ENCODE peak calls at places on chromosomes 4 and X, in eight cellular contexts. N is uterus, C is Peyer's patch, R is A549, E is right lobe of liver, D is heart left ventricle, I is endothelial cell of umbilical vein, X is IMR-90. T is an unnamed sample.

GRCh38 chr4:14719053-14719452 is 283.2 kb upstream of the CPEB2 start:
- DNase-seq in R (peak), C (no peak), I (no peak), X (peak), N (no peak), D (peak), E (no peak), T (no peak)

GRCh38 chr4:163331629-163332360 is 601 bp downstream of the NPY1R start:
- DNase-seq in E (peak), D (no peak), I (peak), N (peak), R (no peak), C (peak), X (no peak), T (no peak)

GRCh38 chr4:13524504-13525243 is 19.6 kb downstream of the NKX3-2 start:
- DNase-seq in N (no peak), R (no peak), E (no peak), D (no peak), C (no peak), X (peak), I (no peak), T (peak)

GRCh38 chrX:71650333-71650969 is 16.9 kb upstream of the LOC101059915 start:
- DNase-seq in E (no peak), N (no peak), X (no peak), R (peak), I (peak), C (peak), D (no peak), T (no peak)

GRCh38 chrX:136872091-136872700 is 8.3 kb downstream of the RBMX start:
- DNase-seq in D (no peak), X (no peak), N (no peak), E (no peak), R (no peak), I (no peak), C (no peak), T (no peak)

GRCh38 chrX:23982891-23983290 is 44.1 kb downstream of the KLHL15 start:
- DNase-seq in I (no peak), E (no peak), N (no peak), R (no peak), X (no peak), C (no peak), D (no peak), T (no peak)

GRCh38 chr4:140837742-140838141 is 81.6 kb upstream of the TBC1D9 start:
- DNase-seq in N (no peak), C (no peak), D (no peak), R (no peak), I (peak), E (no peak), X (no peak), T (no peak)

GRCh38 chr4:147136308-147136707 is 190.6 kb upstream of the TTC29 start:
- DNase-seq in D (peak), X (peak), R (no peak), E (no peak), I (no peak), N (peak), C (no peak), T (no peak)

GRCh38 chr4:71692963-71693362 is 90.9 kb downstream of the GC start:
- DNase-seq in I (no peak), R (no peak), D (no peak), E (no peak), X (no peak), C (no peak), N (no peak), T (no peak)

GRCh38 chr4:154277164-154277563 is 214.4 kb downstream of the DCHS2 start:
- DNase-seq in N (no peak), E (no peak), I (no peak), D (no peak), X (no peak), C (no peak), R (no peak), T (no peak)

GRCh38 chr4:151807220-151807619 is 46.4 kb upstream of the GATB start:
- DNase-seq in D (peak), I (no peak), C (peak), E (no peak), X (no peak), N (no peak), R (no peak), T (no peak)

GRCh38 chr4:92334716-92335350 is 31.1 kb downstream of the GRID2 start:
- DNase-seq in D (peak), E (no peak), R (no peak), N (no peak), I (no peak), C (no peak), X (no peak), T (no peak)

GRCh38 chr4:154506253-154506652 is 14.7 kb upstream of the DCHS2 start:
- DNase-seq in I (peak), D (no peak), R (peak), X (peak), E (no peak), C (no peak), N (no peak), T (no peak)

GRCh38 chrX:138026211-138026610 is 460.3 kb downstream of the ZIC3 start:
- DNase-seq in X (no peak), C (no peak), D (no peak), R (peak), I (no peak), N (no peak), E (no peak), T (no peak)

GRCh38 chrX:77436682-77437081 is 10.5 kb upstream of the FGF16 start:
- DNase-seq in D (no peak), R (peak), C (no peak), N (no peak), E (no peak), I (no peak), X (peak), T (no peak)

GRCh38 chr4:82266345-82266744 is 107.4 kb downstream of the HNRNPD start:
- DNase-seq in I (no peak), E (no peak), R (no peak), C (no peak), X (no peak), N (no peak), D (no peak), T (no peak)

GRCh38 chr4:158163941-158164665 is 8.7 kb downstream of the GASK1B start:
- DNase-seq in I (peak), R (no peak), C (no peak), D (no peak), X (no peak), E (no peak), N (no peak), T (no peak)

GRCh38 chr4:74623041-74623440 is 171.3 kb downstream of the BTC start:
- DNase-seq in D (no peak), N (no peak), I (peak), X (peak), R (peak), C (peak), E (no peak), T (no peak)

GRCh38 chrX:35122756-35123155 is 180.2 kb downstream of the FAM47B start:
- DNase-seq in I (no peak), X (peak), R (no peak), N (no peak), E (no peak), D (no peak), C (no peak), T (no peak)

GRCh38 chrX:134529481-134529880 is 69.5 kb downstream of the HPRT1 start:
- DNase-seq in X (no peak), N (no peak), E (no peak), D (no peak), C (no peak), R (no peak), I (no peak), T (no peak)

GRCh38 chrX:76183289-76184057 is 10.6 kb downstream of the PBDC1 start:
- DNase-seq in R (no peak), X (peak), D (no peak), C (no peak), E (no peak), N (no peak), I (no peak), T (no peak)

GRCh38 chrX:31988975-31989374 is 917.1 kb upstream of the FTHL17 start:
- DNase-seq in R (no peak), X (no peak), E (no peak), I (no peak), C (no peak), N (no peak), D (no peak), T (no peak)

GRCh38 chrX:19382500-19383145 is 38.9 kb downstream of the PDHA1 start:
- DNase-seq in E (no peak), C (peak), X (peak), D (peak), N (no peak), I (peak), R (peak), T (no peak)

GRCh38 chrX:2848806-2849420 is 20.2 kb downstream of the GYG2 start:
- DNase-seq in N (no peak), E (no peak), I (no peak), R (peak), X (peak), C (no peak), D (no peak), T (no peak)

GRCh38 chr4:121358473-121358872 is 22.3 kb downstream of the QRFPR start:
- DNase-seq in C (no peak), X (peak), N (no peak), D (no peak), I (no peak), R (no peak), E (no peak), T (no peak)

GRCh38 chrX:111445485-111445884 is 33.5 kb upstream of the DCX start:
- DNase-seq in I (peak), X (peak), E (no peak), C (no peak), R (peak), D (no peak), N (no peak), T (no peak)

GRCh38 chr4:113683143-113683542 is 78.4 kb downstream of the CAMK2D start:
- DNase-seq in I (no peak), R (no peak), N (no peak), D (no peak), X (no peak), E (no peak), C (peak), T (no peak)

GRCh38 chr4:16082424-16083216 is 1.2 kb downstream of the PROM1 start:
- DNase-seq in I (peak), C (peak), E (peak), R (no peak), X (no peak), D (peak), N (no peak), T (no peak)

GRCh38 chr4:48943387-48943786 is 36.8 kb upstream of the OCIAD2 start:
- DNase-seq in C (no peak), R (peak), X (no peak), I (no peak), E (no peak), D (no peak), N (no peak), T (no peak)

GRCh38 chr4:183161630-183162029 is 62.6 kb downstream of the WWC2 start:
- DNase-seq in I (no peak), D (no peak), X (no peak), R (no peak), N (no peak), C (no peak), E (no peak), T (no peak)

GRCh38 chrX:154368630-154369452 is 5.6 kb downstream of the FLNA start:
- DNase-seq in I (peak), N (peak), D (peak), R (peak), X (peak), C (peak), E (no peak), T (peak)
- TF ChIP-seq POLR2A in I (peak), N (peak), D (no peak), R (peak), X (peak), C (no peak), E (no peak), T (no peak)

DNA sequence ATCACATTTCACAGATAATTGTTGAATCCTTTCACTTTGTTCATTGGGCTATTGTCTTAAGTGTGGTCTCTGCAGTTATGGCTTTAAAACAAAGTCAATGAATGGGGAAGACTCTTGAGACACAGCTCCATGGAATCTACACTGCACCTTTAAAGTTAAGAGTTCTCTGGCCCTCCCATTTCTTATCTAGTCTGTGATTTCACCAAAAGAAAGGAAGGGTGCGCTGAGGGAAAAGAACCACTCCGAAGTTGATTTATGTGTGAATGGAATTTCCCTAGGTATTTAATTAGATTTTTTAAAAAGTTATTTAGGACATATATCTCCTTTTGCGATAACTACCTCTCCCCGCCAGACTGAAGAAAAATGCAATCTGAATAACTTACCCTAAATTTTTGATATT is 2.5 kb downstream of the SEPTIN11 start:
- DNase-seq in N (no peak), X (no peak), E (no peak), D (no peak), I (no peak), C (no peak), R (no peak), T (no peak)
- H3K4me3 ChIP-seq in N (no peak), X (peak), E (no peak), D (no peak), I (no peak), C (no peak), R (no peak), T (no peak)

GRCh38 chrX:133413218-133413925 is 1.9 kb downstream of the GPC4 start:
- DNase-seq in E (no peak), R (no peak), N (no peak), D (no peak), X (no peak), C (no peak), I (no peak), T (no peak)

GRCh38 chrX:133412665-133413064 is 2.6 kb downstream of the GPC4 start:
- DNase-seq in R (no peak), C (no peak), D (no peak), N (no peak), X (no peak), I (no peak), E (no peak), T (no peak)

GRCh38 chrX:133414399-133415275 is 652 bp downstream of the GPC4 start:
- DNase-seq in X (no peak), D (peak), E (no peak), C (no peak), R (peak), I (no peak), N (peak), T (no peak)

GRCh38 chrX:133417364-133417763 is 2.1 kb upstream of the GPC4 start:
- DNase-seq in R (no peak), N (no peak), D (no peak), E (no peak), C (no peak), I (no peak), X (no peak), T (no peak)

GRCh38 chrX:133415276-133416105 is at the start of gene GPC4:
- DNase-seq in D (peak), N (peak), C (peak), E (peak), X (no peak), R (peak), I (no peak), T (peak)
- TF ChIP-seq CTCF in D (no peak), N (no peak), C (no peak), E (no peak), X (no peak), R (no peak), I (no peak), T (no peak)

GRCh38 chrX:130625381-130625780 is 223.6 kb downstream of the RBMX2 start:
- DNase-seq in N (no peak), R (no peak), X (no peak), D (no peak), C (no peak), E (no peak), I (no peak), T (no peak)
- TF ChIP-seq POLR2A in N (no peak), R (no peak), X (no peak), D (no peak), C (no peak), E (no peak), I (no peak), T (no peak)

GRCh38 chrX:13050151-13050550 is 5.7 kb upstream of the FAM9C start:
- DNase-seq in X (no peak), C (no peak), R (no peak), I (no peak), E (no peak), D (no peak), N (no peak), T (no peak)
- H3K4me3 ChIP-seq in X (no peak), C (no peak), R (no peak), I (no peak), E (no peak), D (no peak), N (no peak), T (no peak)

DNA sequence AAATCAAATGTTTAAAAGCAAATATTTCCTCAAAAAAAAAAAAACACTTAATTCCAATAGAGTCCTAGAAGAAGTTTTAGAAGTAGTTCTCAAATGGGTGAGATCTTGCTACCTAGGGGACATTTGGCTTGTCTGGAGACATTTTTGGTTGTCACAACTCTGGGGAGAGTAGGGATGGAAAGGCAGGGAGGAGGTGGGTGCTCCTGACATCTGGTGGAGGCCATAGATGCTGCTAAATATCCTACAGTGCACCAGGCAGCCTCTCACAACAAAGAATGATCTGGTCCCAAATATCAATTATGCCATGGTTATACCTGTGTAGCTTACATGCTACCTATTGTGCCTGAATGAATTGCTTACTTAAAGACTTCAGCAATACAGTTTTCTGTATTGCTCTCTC is 46.8 kb downstream of the CPE start:
- DNase-seq in X (no peak), N (no peak), E (no peak), C (no peak), D (no peak), R (no peak), I (no peak), T (no peak)
- TF ChIP-seq CTCF in X (no peak), N (no peak), E (peak), C (no peak), D (no peak), R (no peak), I (no peak), T (no peak)

GRCh38 chrX:128458888-128459287 is 406.7 kb upstream of the ACTRT1 start:
- DNase-seq in N (no peak), R (peak), D (no peak), I (no peak), X (peak), C (no peak), E (no peak), T (no peak)
- TF ChIP-seq POLR2A in N (no peak), R (no peak), D (no peak), I (no peak), X (no peak), C (no peak), E (no peak), T (no peak)

DNA sequence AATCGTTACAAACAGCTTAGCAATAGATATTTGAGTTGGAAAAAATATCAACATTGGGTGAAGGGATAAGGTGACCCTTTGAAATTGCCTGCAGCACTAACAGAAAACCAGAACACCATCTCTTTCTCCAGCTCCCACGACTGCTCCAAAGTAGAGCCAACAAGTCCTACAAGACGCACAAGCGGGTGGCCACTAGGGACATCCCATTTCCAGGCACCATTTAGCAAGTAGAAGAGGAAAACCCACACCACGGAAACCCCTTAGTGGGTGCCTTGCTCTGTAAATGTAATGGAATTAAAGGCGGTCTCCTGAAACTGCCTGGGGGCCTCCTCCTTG is 1.9 kb downstream of the ARHGAP6 start:
- DNase-seq in I (no peak), R (peak), D (no peak), X (no peak), C (no peak), N (no peak), E (no peak), T (no peak)
- H3K4me3 ChIP-seq in I (no peak), R (no peak), D (peak), X (peak), C (no peak), N (peak), E (peak), T (no peak)